ENCODE peak calls at places on chromosomes 12 and 14, in eight cellular contexts. F is BE2C; H is GM23248; Q is CD4-positive, alpha-beta T cell; K is breast epithelium; Z is lung; N is lower lobe of right lung; I is aorta. U is an unnamed sample. For H3K9me3, the result is how much of the 10 kb centered on the place peaks cover.

GRCh38 chr12:53550595-53550994 is 43.3 kb upstream of the NPFF start:
- DNase-seq in K (no peak), Q (no peak), N (no peak), Z (no peak), H (peak), F (no peak), I (no peak), U (no peak)

GRCh38 chr14:68638056-68638816 is 154.6 kb downstream of the ZFP36L1 start:
- DNase-seq in K (peak), Q (no peak), H (no peak), Z (no peak), F (no peak), N (no peak), I (no peak), U (no peak)

GRCh38 chr12:1929985-1930815 is 11.7 kb upstream of the CACNA2D4 start:
- DNase-seq in K (no peak), I (no peak), Z (no peak), H (no peak), N (no peak), Q (no peak), F (no peak), U (no peak)

GRCh38 chr12:10363922-10364838 is 25.7 kb downstream of the KLRK1 start:
- DNase-seq in H (peak), F (no peak), I (peak), N (no peak), K (no peak), Z (no peak), Q (peak), U (no peak)

GRCh38 chr14:57512221-57512620 is 18.6 kb upstream of the CCDC198 start:
- DNase-seq in Z (no peak), I (no peak), K (no peak), N (no peak), F (no peak), H (no peak), Q (no peak), U (no peak)

GRCh38 chr12:68264175-68264863 is 10.9 kb upstream of the IL22 start:
- DNase-seq in F (no peak), Z (no peak), I (no peak), N (no peak), Q (no peak), H (peak), K (no peak), U (no peak)

GRCh38 chr14:61581955-61582615 is 113.2 kb upstream of the HIF1A start:
- DNase-seq in Q (no peak), F (no peak), Z (no peak), H (peak), I (no peak), N (no peak), K (no peak), U (no peak)

GRCh38 chr14:54730156-54730961 is 163.4 kb downstream of the SAMD4A start:
- DNase-seq in Q (no peak), N (no peak), K (no peak), F (no peak), H (peak), Z (no peak), I (no peak), U (no peak)

GRCh38 chr14:56487090-56487667 is 92.4 kb upstream of the TMEM260 start:
- DNase-seq in F (no peak), N (no peak), K (no peak), Z (no peak), H (peak), I (no peak), Q (no peak), U (no peak)

GRCh38 chr12:45637706-45638105 is 91.8 kb upstream of the ARID2 start:
- DNase-seq in I (no peak), K (no peak), H (peak), Q (no peak), Z (no peak), N (no peak), F (no peak), U (no peak)

GRCh38 chr12:48923117-48923516 is 2.2 kb downstream of the FKBP11 start:
- DNase-seq in I (no peak), H (no peak), Q (no peak), N (no peak), K (no peak), F (no peak), Z (no peak), U (no peak)

GRCh38 chr12:6489449-6489848 is 3.6 kb downstream of the MRPL51 start:
- DNase-seq in H (peak), N (no peak), F (no peak), Q (no peak), K (no peak), I (no peak), Z (no peak), U (no peak)

GRCh38 chr12:12870454-12870853 is 20.9 kb upstream of the GPRC5A start:
- DNase-seq in Q (no peak), H (peak), N (no peak), Z (no peak), I (no peak), F (no peak), K (no peak), U (no peak)

GRCh38 chr14:73717998-73718741 is 4.0 kb upstream of the PNMA1 start:
- DNase-seq in N (no peak), H (no peak), I (peak), K (no peak), F (no peak), Q (no peak), Z (no peak), U (no peak)

GRCh38 chr12:110689601-110690430 is 901 bp upstream of the HVCN1 start:
- DNase-seq in Z (no peak), I (peak), H (peak), F (no peak), K (no peak), N (peak), Q (peak), U (peak)

GRCh38 chr12:130568546-130568945 is 147.6 kb downstream of the RIMBP2 start:
- DNase-seq in K (no peak), Q (no peak), I (no peak), H (no peak), Z (no peak), N (no peak), F (no peak), U (no peak)
- H3K9me3 ChIP-seq in K (under half), Q (under half), I (under half), H (under half), Z (under half), N (under half), F (under half), U (under half)

DNA sequence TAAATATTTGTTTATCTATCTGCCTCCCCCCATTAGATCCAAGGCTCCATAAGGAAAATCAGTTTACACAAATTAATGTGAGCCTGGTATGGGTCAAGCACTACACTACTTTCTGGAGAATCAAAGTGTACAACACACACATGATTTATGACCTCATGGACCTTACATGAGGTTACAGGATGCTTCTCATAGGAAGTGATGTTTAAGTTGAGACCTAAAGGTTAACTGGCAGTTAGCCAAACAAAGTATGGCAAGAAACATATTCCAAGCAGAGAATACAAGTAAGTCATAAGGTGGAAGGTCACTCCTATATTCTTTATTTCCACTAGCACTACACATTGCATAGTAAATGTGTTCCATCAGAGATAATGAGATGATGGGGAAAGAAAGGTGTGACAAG is 39.2 kb downstream of the OSBPL8 start:
- DNase-seq in I (no peak), N (no peak), Q (no peak), F (no peak), Z (no peak), K (no peak), H (no peak), U (no peak)
- H3K9me3 ChIP-seq in I (under half), N (under half), Q (under half), F (under half), Z (under half), K (under half), H (under half), U (under half)

DNA sequence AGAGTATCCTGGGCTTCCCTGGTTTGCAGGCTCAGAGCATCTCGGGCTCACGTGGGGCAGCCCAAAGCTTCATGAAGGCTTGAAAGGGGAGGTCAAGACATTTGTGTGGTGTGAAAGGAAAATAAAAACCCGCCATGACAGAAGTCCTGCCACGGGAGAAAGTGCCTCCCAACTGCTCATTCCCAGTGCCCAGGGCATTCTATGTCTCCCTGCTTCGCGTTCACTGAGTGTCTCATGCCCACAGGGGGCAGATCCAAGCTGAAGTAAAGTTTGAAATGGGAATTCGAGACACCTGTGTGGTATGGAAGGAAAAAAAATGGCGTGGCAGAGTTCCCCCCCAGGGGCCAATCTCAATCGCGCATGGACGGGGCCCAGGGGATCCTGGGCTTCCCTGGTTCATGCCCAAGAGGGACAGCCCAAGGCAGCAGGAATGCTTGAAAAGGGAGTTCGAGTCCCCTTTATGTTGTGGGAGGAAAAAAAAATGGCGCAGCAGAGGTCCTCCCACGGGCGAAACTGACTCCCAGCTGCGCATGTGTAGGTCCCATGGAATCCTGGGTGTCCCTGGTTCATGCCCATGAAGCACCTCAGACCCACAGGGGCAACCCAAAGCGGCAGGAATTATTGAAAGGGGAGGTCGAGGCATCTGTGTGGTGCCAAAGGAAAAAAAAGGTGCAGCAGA is 576.7 kb downstream of the ALG10 start:
- DNase-seq in F (no peak), K (no peak), N (peak), Z (no peak), Q (no peak), I (no peak), H (no peak), U (peak)
- H3K9me3 ChIP-seq in F (under half), K (half or more), N (under half), Z (half or more), Q (half or more), I (under half), H (under half), U (under half)

GRCh38 chr14:75186953-75187352 is 10.5 kb upstream of the TMED10 start:
- DNase-seq in Z (no peak), N (no peak), F (no peak), Q (no peak), H (no peak), I (no peak), K (no peak), U (no peak)

GRCh38 chr14:75185251-75186040 is 9.0 kb upstream of the TMED10 start:
- DNase-seq in K (no peak), F (no peak), N (no peak), Z (no peak), I (no peak), H (no peak), Q (no peak), U (no peak)

GRCh38 chr14:75190023-75190422 is 13.6 kb upstream of the TMED10 start:
- DNase-seq in Z (no peak), K (no peak), F (no peak), Q (no peak), N (no peak), H (no peak), I (no peak), U (no peak)

GRCh38 chr14:75191100-75191499 is 14.7 kb upstream of the TMED10 start:
- DNase-seq in F (peak), N (no peak), Q (no peak), I (no peak), K (no peak), Z (no peak), H (no peak), U (no peak)

GRCh38 chr14:75188520-75189267 is 12.3 kb upstream of the TMED10 start:
- DNase-seq in Q (no peak), I (peak), Z (peak), N (no peak), K (no peak), H (no peak), F (no peak), U (no peak)
- H3K9me3 ChIP-seq in Q (under half), I (under half), Z (under half), N (under half), K (under half), H (under half), F (under half), U (under half)

GRCh38 chr12:132925597-132926416 is 30.3 kb downstream of the ZNF605 start:
- DNase-seq in F (no peak), I (no peak), H (no peak), Q (no peak), Z (no peak), N (no peak), K (no peak), U (no peak)
- H3K9me3 ChIP-seq in F (under half), I (under half), H (under half), Q (half or more), Z (under half), N (half or more), K (half or more), U (half or more)

GRCh38 chr12:105343836-105344235 is 13.3 kb downstream of the C12orf75 start:
- DNase-seq in Z (no peak), K (no peak), I (no peak), H (no peak), F (no peak), N (no peak), Q (no peak), U (no peak)

GRCh38 chr12:105341010-105341409 is 10.5 kb downstream of the C12orf75 start:
- DNase-seq in Q (no peak), Z (no peak), N (no peak), F (no peak), I (no peak), K (no peak), H (peak), U (no peak)

GRCh38 chr12:105338954-105339353 is 8.5 kb downstream of the C12orf75 start:
- DNase-seq in Q (no peak), N (no peak), F (no peak), K (no peak), I (no peak), H (no peak), Z (no peak), U (no peak)

GRCh38 chr12:105347486-105347885 is 17.0 kb downstream of the C12orf75 start:
- DNase-seq in Z (no peak), K (no peak), I (no peak), H (no peak), Q (no peak), N (no peak), F (no peak), U (no peak)

DNA sequence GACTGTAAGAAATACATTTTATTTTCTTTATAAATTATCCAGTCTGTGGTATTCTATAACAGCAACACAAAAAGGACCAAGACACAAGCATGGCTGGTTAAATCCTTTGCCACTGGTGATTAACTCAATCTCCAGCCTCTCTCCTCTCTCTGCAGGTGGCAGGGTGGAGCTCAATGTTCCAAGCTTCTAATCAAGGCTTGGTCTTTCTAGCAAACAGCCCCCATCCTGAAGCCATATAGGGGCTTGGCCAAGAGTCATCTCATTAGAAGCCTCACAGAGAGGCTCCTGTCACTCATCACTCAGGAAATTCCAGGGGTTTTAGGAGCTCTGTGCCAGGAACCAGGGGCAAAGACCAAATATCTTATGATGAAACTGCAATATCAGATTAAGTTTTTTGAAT is 12.0 kb downstream of the C12orf75 start:
- DNase-seq in F (no peak), Z (no peak), N (no peak), I (no peak), K (no peak), H (no peak), Q (no peak), U (no peak)
- H3K9me3 ChIP-seq in F (under half), Z (under half), N (under half), I (under half), K (under half), H (under half), Q (under half), U (under half)

GRCh38 chr14:40410708-40411107 is 978.5 kb upstream of the FBXO33 start:
- DNase-seq in I (no peak), N (no peak), Z (no peak), F (no peak), K (no peak), H (no peak), Q (no peak), U (no peak)
- H3K9me3 ChIP-seq in I (under half), N (under half), Z (under half), F (under half), K (under half), H (under half), Q (under half), U (under half)

DNA sequence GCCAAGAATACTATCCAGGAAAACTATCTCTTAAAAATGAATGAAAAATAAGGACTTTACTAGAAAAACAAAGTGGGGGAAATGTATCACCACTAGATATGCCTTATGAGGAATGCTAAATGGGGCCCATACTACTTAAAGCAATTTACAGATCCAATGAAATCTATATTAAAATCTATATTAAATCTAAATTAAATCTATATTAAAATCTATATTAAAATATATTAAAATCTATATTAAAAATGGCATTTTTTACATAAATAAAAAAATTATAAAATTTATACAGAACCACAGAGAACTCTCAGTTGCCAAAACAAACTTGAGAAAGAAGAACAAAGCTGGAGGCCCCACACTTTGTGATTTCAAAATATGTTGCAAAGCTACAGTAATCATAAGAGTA is 234.5 kb downstream of the RPL10L start:
- DNase-seq in K (no peak), H (no peak), Q (no peak), I (no peak), F (no peak), Z (no peak), N (no peak), U (no peak)
- H3K9me3 ChIP-seq in K (under half), H (under half), Q (under half), I (under half), F (under half), Z (under half), N (under half), U (under half)

DNA sequence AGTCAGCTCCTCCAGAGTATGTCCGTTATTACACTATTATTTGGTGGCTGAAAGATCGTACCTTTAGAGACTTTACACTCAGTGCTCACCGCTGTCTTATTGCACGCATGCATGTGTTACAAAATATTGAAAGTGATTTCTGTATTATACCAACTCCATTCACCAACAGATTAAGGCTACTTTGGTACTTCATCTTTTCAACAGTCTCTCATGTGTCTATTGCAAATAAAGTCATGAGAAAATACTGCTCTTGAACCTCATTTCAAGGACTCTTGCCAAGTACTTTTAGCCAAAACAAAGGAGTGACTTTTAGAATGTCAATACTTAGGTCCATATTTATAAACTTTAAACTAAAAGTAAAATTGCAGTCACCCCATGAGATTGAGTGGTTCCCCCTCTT is 503.6 kb downstream of the TMEM121 start:
- DNase-seq in K (no peak), Q (no peak), H (no peak), F (no peak), I (no peak), N (no peak), Z (no peak), U (no peak)
- H3K9me3 ChIP-seq in K (under half), Q (under half), H (under half), F (under half), I (under half), N (under half), Z (under half), U (under half)

GRCh38 chr12:63318313-63318712 is 167.3 kb upstream of the AVPR1A start:
- DNase-seq in N (no peak), Z (no peak), I (no peak), Q (no peak), K (no peak), H (no peak), F (no peak), U (no peak)

GRCh38 chr12:63321373-63321772 is 170.4 kb upstream of the AVPR1A start:
- DNase-seq in I (no peak), K (no peak), F (no peak), Z (no peak), N (no peak), Q (no peak), H (no peak), U (no peak)

GRCh38 chr12:63319386-63319785 is 168.4 kb upstream of the AVPR1A start:
- DNase-seq in H (peak), I (no peak), K (no peak), Z (no peak), Q (no peak), F (no peak), N (no peak), U (no peak)

GRCh38 chr12:63318933-63319332 is 167.9 kb upstream of the AVPR1A start:
- DNase-seq in N (no peak), K (no peak), Q (no peak), H (no peak), Z (no peak), F (no peak), I (no peak), U (no peak)

GRCh38 chr12:63319936-63320633 is 169.1 kb upstream of the AVPR1A start:
- DNase-seq in I (no peak), H (no peak), Z (no peak), K (no peak), N (no peak), F (no peak), Q (no peak), U (no peak)
- H3K9me3 ChIP-seq in I (under half), H (under half), Z (under half), K (under half), N (under half), F (under half), Q (under half), U (under half)